ENCODE peak calls at places on chromosomes 1 and 21, in four cellular contexts. One of them, this sample, is unnamed.

GRCh38 chr1:33140153-33141149 is 41.4 kb downstream of the TRIM62 start:
- DNase-seq in trophoblast cell: no peak
- DNase-seq in progenitor cell of endocrine pancreas: no peak
- DNase-seq in T-helper 9 cell: no peak
- DNase-seq in this sample: no peak

GRCh38 chr1:76015478-76016103 is 59.0 kb upstream of the ST6GALNAC3 start:
- DNase-seq in progenitor cell of endocrine pancreas: no peak
- DNase-seq in trophoblast cell: no peak
- DNase-seq in T-helper 9 cell: no peak
- DNase-seq in this sample: no peak

GRCh38 chr1:172359531-172359991 is 60.9 kb upstream of the C1orf105 start:
- DNase-seq in progenitor cell of endocrine pancreas: no peak
- DNase-seq in trophoblast cell: no peak
- DNase-seq in T-helper 9 cell: no peak
- DNase-seq in this sample: no peak

GRCh38 chr1:244180256-244180655 is 129.2 kb downstream of the ZBTB18 start:
- DNase-seq in T-helper 9 cell: no peak
- DNase-seq in trophoblast cell: no peak
- DNase-seq in progenitor cell of endocrine pancreas: no peak
- DNase-seq in this sample: no peak

GRCh38 chr1:46187106-46187869 is 10.9 kb downstream of the POMGNT1 start:
- DNase-seq in T-helper 9 cell: no peak
- DNase-seq in trophoblast cell: no peak
- DNase-seq in progenitor cell of endocrine pancreas: no peak
- DNase-seq in this sample: no peak

GRCh38 chr1:68291763-68292384 is 59.6 kb upstream of the WLS start:
- DNase-seq in progenitor cell of endocrine pancreas: no peak
- DNase-seq in trophoblast cell: peak
- DNase-seq in T-helper 9 cell: no peak
- DNase-seq in this sample: no peak

GRCh38 chr1:61187380-61188086 is 105.2 kb downstream of the NFIA start:
- DNase-seq in T-helper 9 cell: no peak
- DNase-seq in trophoblast cell: no peak
- DNase-seq in progenitor cell of endocrine pancreas: no peak
- DNase-seq in this sample: no peak

GRCh38 chr1:191963781-191964455 is 194.3 kb upstream of the RGS18 start:
- DNase-seq in progenitor cell of endocrine pancreas: no peak
- DNase-seq in trophoblast cell: no peak
- DNase-seq in T-helper 9 cell: no peak
- DNase-seq in this sample: no peak

GRCh38 chr21:26845066-26845749 is at the start of gene ADAMTS1:
- DNase-seq in T-helper 9 cell: no peak
- DNase-seq in trophoblast cell: peak
- DNase-seq in progenitor cell of endocrine pancreas: peak
- DNase-seq in this sample: peak

GRCh38 chr1:79859212-79859948 is 852.9 kb upstream of the ADGRL4 start:
- DNase-seq in T-helper 9 cell: no peak
- DNase-seq in trophoblast cell: no peak
- DNase-seq in progenitor cell of endocrine pancreas: no peak
- DNase-seq in this sample: no peak

GRCh38 chr1:14413809-14414208 is 184.7 kb upstream of the KAZN start:
- DNase-seq in progenitor cell of endocrine pancreas: no peak
- DNase-seq in T-helper 9 cell: no peak
- DNase-seq in trophoblast cell: peak
- DNase-seq in this sample: no peak

GRCh38 chr1:226541631-226542622 is 6.6 kb upstream of the STUM start:
- DNase-seq in trophoblast cell: no peak
- DNase-seq in T-helper 9 cell: no peak
- DNase-seq in progenitor cell of endocrine pancreas: no peak
- DNase-seq in this sample: peak

GRCh38 chr1:205344010-205344808 is 12.5 kb downstream of the KLHDC8A start:
- DNase-seq in trophoblast cell: peak
- DNase-seq in progenitor cell of endocrine pancreas: peak
- DNase-seq in T-helper 9 cell: peak
- DNase-seq in this sample: peak

GRCh38 chr1:161196521-161197451 is 2.1 kb downstream of the ADAMTS4 start:
- DNase-seq in T-helper 9 cell: no peak
- DNase-seq in trophoblast cell: no peak
- DNase-seq in progenitor cell of endocrine pancreas: no peak
- DNase-seq in this sample: peak

GRCh38 chr1:6028042-6028895 is 17.4 kb upstream of the KCNAB2 start:
- DNase-seq in progenitor cell of endocrine pancreas: no peak
- DNase-seq in trophoblast cell: peak
- DNase-seq in T-helper 9 cell: peak
- DNase-seq in this sample: no peak

GRCh38 chr21:18041012-18041411 is 203.6 kb upstream of the CHODL start:
- DNase-seq in trophoblast cell: peak
- DNase-seq in progenitor cell of endocrine pancreas: no peak
- DNase-seq in T-helper 9 cell: no peak
- DNase-seq in this sample: no peak

GRCh38 chr1:91894036-91894761 is 8.2 kb upstream of the TGFBR3 start:
- DNase-seq in progenitor cell of endocrine pancreas: no peak
- DNase-seq in T-helper 9 cell: no peak
- DNase-seq in trophoblast cell: peak
- DNase-seq in this sample: no peak

GRCh38 chr1:173580081-173580480 is 22.8 kb downstream of the SLC9C2 start:
- DNase-seq in progenitor cell of endocrine pancreas: no peak
- DNase-seq in T-helper 9 cell: no peak
- DNase-seq in trophoblast cell: peak
- DNase-seq in this sample: no peak

GRCh38 chr1:67689267-67690017 is 4.4 kb downstream of the GADD45A start:
- DNase-seq in T-helper 9 cell: no peak
- DNase-seq in trophoblast cell: no peak
- DNase-seq in progenitor cell of endocrine pancreas: no peak
- DNase-seq in this sample: no peak

GRCh38 chr1:235077571-235078479 is 50.8 kb downstream of the TOMM20 start:
- DNase-seq in progenitor cell of endocrine pancreas: no peak
- DNase-seq in trophoblast cell: peak
- DNase-seq in T-helper 9 cell: no peak
- DNase-seq in this sample: peak

GRCh38 chr1:234603221-234604204 is 6.5 kb downstream of the IRF2BP2 start:
- DNase-seq in T-helper 9 cell: no peak
- DNase-seq in trophoblast cell: peak
- DNase-seq in progenitor cell of endocrine pancreas: no peak
- DNase-seq in this sample: no peak

GRCh38 chr1:101236546-101237228 is at the start of gene S1PR1:
- DNase-seq in progenitor cell of endocrine pancreas: peak
- DNase-seq in T-helper 9 cell: peak
- DNase-seq in trophoblast cell: peak
- DNase-seq in this sample: peak

GRCh38 chr1:221234821-221235220 is 355.6 kb downstream of the HLX start:
- DNase-seq in T-helper 9 cell: no peak
- DNase-seq in trophoblast cell: no peak
- DNase-seq in progenitor cell of endocrine pancreas: no peak
- DNase-seq in this sample: no peak

GRCh38 chr1:187038789-187039188 is 210.0 kb downstream of the PLA2G4A start:
- DNase-seq in progenitor cell of endocrine pancreas: no peak
- DNase-seq in T-helper 9 cell: no peak
- DNase-seq in trophoblast cell: peak
- DNase-seq in this sample: no peak

GRCh38 chr1:25772692-25773245 is 27.2 kb upstream of the SELENON start:
- DNase-seq in progenitor cell of endocrine pancreas: no peak
- DNase-seq in T-helper 9 cell: no peak
- DNase-seq in trophoblast cell: peak
- DNase-seq in this sample: no peak

GRCh38 chr1:83769072-83769471 is 229.9 kb downstream of the TTLL7 start:
- DNase-seq in progenitor cell of endocrine pancreas: no peak
- DNase-seq in T-helper 9 cell: no peak
- DNase-seq in trophoblast cell: no peak
- DNase-seq in this sample: no peak

GRCh38 chr1:21873761-21874160 is 61.7 kb downstream of the LDLRAD2 start:
- DNase-seq in trophoblast cell: no peak
- DNase-seq in T-helper 9 cell: no peak
- DNase-seq in progenitor cell of endocrine pancreas: no peak
- DNase-seq in this sample: no peak

GRCh38 chr1:94304553-94304952 is 67.2 kb upstream of the ARHGAP29 start:
- DNase-seq in progenitor cell of endocrine pancreas: no peak
- DNase-seq in T-helper 9 cell: no peak
- DNase-seq in trophoblast cell: no peak
- DNase-seq in this sample: no peak

GRCh38 chr21:40769231-40769630 is 77.7 kb downstream of the DSCAM start:
- DNase-seq in T-helper 9 cell: no peak
- DNase-seq in trophoblast cell: no peak
- DNase-seq in progenitor cell of endocrine pancreas: no peak
- DNase-seq in this sample: no peak

GRCh38 chr21:17513214-17514123 is 626 bp downstream of the CXADR start:
- DNase-seq in T-helper 9 cell: peak
- DNase-seq in trophoblast cell: peak
- DNase-seq in progenitor cell of endocrine pancreas: no peak
- DNase-seq in this sample: peak

GRCh38 chr1:89405275-89405929 is 41.5 kb downstream of the GBP6 start:
- DNase-seq in T-helper 9 cell: no peak
- DNase-seq in trophoblast cell: no peak
- DNase-seq in progenitor cell of endocrine pancreas: no peak
- DNase-seq in this sample: no peak

GRCh38 chr1:156060937-156061636 is at the start of gene RAB25:
- DNase-seq in progenitor cell of endocrine pancreas: peak
- DNase-seq in T-helper 9 cell: no peak
- DNase-seq in trophoblast cell: peak
- DNase-seq in this sample: peak

GRCh38 chr1:74812180-74812541 is 79.2 kb downstream of the TYW3 start:
- DNase-seq in trophoblast cell: no peak
- DNase-seq in progenitor cell of endocrine pancreas: no peak
- DNase-seq in T-helper 9 cell: no peak
- DNase-seq in this sample: no peak

GRCh38 chr1:157472302-157472701 is 80.0 kb downstream of the FCRL5 start:
- DNase-seq in progenitor cell of endocrine pancreas: no peak
- DNase-seq in T-helper 9 cell: no peak
- DNase-seq in trophoblast cell: no peak
- DNase-seq in this sample: no peak

GRCh38 chr1:63592536-63593302 is 492 bp upstream of the PGM1 start:
- DNase-seq in trophoblast cell: peak
- DNase-seq in T-helper 9 cell: no peak
- DNase-seq in progenitor cell of endocrine pancreas: no peak
- DNase-seq in this sample: no peak

GRCh38 chr1:15252547-15252835 is 5.5 kb downstream of the FHAD1 start:
- DNase-seq in trophoblast cell: no peak
- DNase-seq in progenitor cell of endocrine pancreas: no peak
- DNase-seq in T-helper 9 cell: no peak
- DNase-seq in this sample: no peak

GRCh38 chr1:3275471-3276340 is 178.8 kb upstream of the ARHGEF16 start:
- DNase-seq in trophoblast cell: no peak
- DNase-seq in progenitor cell of endocrine pancreas: no peak
- DNase-seq in T-helper 9 cell: no peak
- DNase-seq in this sample: no peak

GRCh38 chr1:3397311-3397710 is 57.2 kb upstream of the ARHGEF16 start:
- DNase-seq in trophoblast cell: no peak
- DNase-seq in T-helper 9 cell: no peak
- DNase-seq in progenitor cell of endocrine pancreas: no peak
- DNase-seq in this sample: no peak

GRCh38 chr1:153922076-153922837 is 515 bp downstream of the GATAD2B start:
- DNase-seq in T-helper 9 cell: peak
- DNase-seq in progenitor cell of endocrine pancreas: peak
- DNase-seq in trophoblast cell: peak
- DNase-seq in this sample: peak

GRCh38 chr1:2249559-2249906 is 21.4 kb downstream of the SKI start:
- DNase-seq in trophoblast cell: no peak
- DNase-seq in progenitor cell of endocrine pancreas: no peak
- DNase-seq in T-helper 9 cell: no peak
- DNase-seq in this sample: no peak

This sample was measured in kidney.